ENCODE peak calls at places on chromosomes 12 and 14, in nine cellular contexts. E is activated effector memory CD4-positive, alpha-beta T cell treated with Interleukin-2 at 50 U/mL for 16 hours; Z is NCI-H2081; C is naive thymus-derived CD8-positive, alpha-beta T cell; A is GM23248; X is left kidney; V is fibroblast of the aortic adventitia; S is RWPE1; M is NCI-H2029. P is an unnamed sample.

GRCh38 chr12:75890660-75891059 is 140.9 kb downstream of the PHLDA1 start:
- DNase-seq in S (no peak), E (no peak), Z (no peak), V (no peak), C (no peak), M (no peak), X (no peak), A (no peak), P (no peak)

GRCh38 chr12:27616356-27617150 is 79.7 kb upstream of the REP15 start:
- DNase-seq in E (no peak), Z (no peak), X (no peak), C (no peak), M (no peak), S (no peak), A (peak), V (no peak), P (no peak)

GRCh38 chr14:104085032-104085888 is at the start of gene ASPG:
- DNase-seq in S (peak), M (no peak), X (peak), V (no peak), C (peak), A (no peak), Z (no peak), E (no peak), P (no peak)

GRCh38 chr14:104342435-104343293 is 204.3 kb downstream of the KIF26A start:
- DNase-seq in Z (no peak), M (no peak), S (no peak), C (peak), A (no peak), V (no peak), X (peak), E (no peak), P (no peak)

GRCh38 chr12:53625373-53625945 is 723 bp downstream of the ATF7 start:
- DNase-seq in X (no peak), S (no peak), V (no peak), C (no peak), E (no peak), Z (no peak), A (no peak), M (no peak), P (no peak)

GRCh38 chr12:85765443-85765842 is 70.8 kb downstream of the RASSF9 start:
- DNase-seq in S (no peak), Z (peak), M (peak), X (no peak), C (no peak), E (no peak), A (no peak), V (no peak), P (no peak)

GRCh38 chr12:28800129-28800528 is 348.9 kb upstream of the FAR2 start:
- DNase-seq in C (no peak), Z (no peak), V (no peak), A (no peak), M (no peak), E (no peak), X (no peak), S (no peak), P (no peak)

GRCh38 chr12:69042557-69042956 is 109.6 kb upstream of the CPM start:
- DNase-seq in C (no peak), Z (no peak), M (no peak), V (no peak), X (no peak), A (no peak), E (no peak), S (no peak), P (no peak)

GRCh38 chr14:88168498-88169165 is 154.4 kb downstream of the KCNK10 start:
- DNase-seq in A (peak), C (peak), X (peak), M (no peak), E (peak), V (peak), S (no peak), Z (peak), P (peak)

GRCh38 chr12:39846971-39847661 is 227.5 kb upstream of the ABCD2 start:
- DNase-seq in S (no peak), Z (no peak), A (peak), M (no peak), C (no peak), E (no peak), X (peak), V (peak), P (no peak)

GRCh38 chr12:110919720-110920119 is 659 bp downstream of the MYL2 start:
- DNase-seq in V (no peak), S (no peak), Z (no peak), C (no peak), E (no peak), X (no peak), A (no peak), M (no peak), P (no peak)

GRCh38 chr12:46401703-46402102 is 29.1 kb upstream of the SLC38A2 start:
- DNase-seq in V (peak), A (peak), S (no peak), M (no peak), E (no peak), Z (no peak), C (no peak), X (peak), P (no peak)

GRCh38 chr12:56257491-56258067 is 605 bp downstream of the ANKRD52 start:
- DNase-seq in C (no peak), S (peak), V (peak), Z (peak), X (peak), E (no peak), A (peak), M (no peak), P (peak)

GRCh38 chr14:91889477-91890211 is 22.3 kb upstream of the TC2N start:
- DNase-seq in S (no peak), C (no peak), E (no peak), V (no peak), M (peak), Z (peak), X (no peak), A (no peak), P (peak)

GRCh38 chr12:121949643-121950397 is 31.4 kb downstream of the CFAP251 start:
- DNase-seq in E (no peak), S (peak), V (peak), Z (no peak), C (no peak), A (peak), M (no peak), X (no peak), P (no peak)

GRCh38 chr14:92460541-92460915 is 53.1 kb upstream of the RIN3 start:
- DNase-seq in C (no peak), X (no peak), M (no peak), E (no peak), V (no peak), Z (no peak), A (no peak), S (no peak), P (no peak)

GRCh38 chr12:120119395-120119973 is 2.9 kb upstream of the RAB35 start:
- DNase-seq in V (peak), M (no peak), E (no peak), C (no peak), X (no peak), S (no peak), Z (no peak), A (peak), P (no peak)

GRCh38 chr14:94313991-94314655 is 9.0 kb downstream of the SERPINA6 start:
- DNase-seq in M (no peak), V (peak), C (no peak), A (peak), S (no peak), E (no peak), X (no peak), Z (no peak), P (no peak)

GRCh38 chr12:58504539-58504938 is 415.8 kb downstream of the LRIG3 start:
- DNase-seq in Z (no peak), A (peak), X (no peak), V (no peak), S (peak), C (no peak), M (no peak), E (no peak), P (no peak)

GRCh38 chr12:69131073-69131472 is 108.3 kb upstream of the CPSF6 start:
- DNase-seq in Z (no peak), A (no peak), S (no peak), X (no peak), V (no peak), C (no peak), E (no peak), M (no peak), P (no peak)

GRCh38 chr12:111313833-111314259 is 55.0 kb downstream of the PHETA1 start:
- DNase-seq in M (peak), E (peak), S (peak), C (peak), V (peak), Z (peak), X (peak), A (peak), P (peak)

GRCh38 chr12:64172143-64172970 is 49.7 kb downstream of the KICS2 start:
- DNase-seq in Z (no peak), M (no peak), S (no peak), C (no peak), V (no peak), A (peak), X (no peak), E (no peak), P (no peak)

GRCh38 chr12:126936181-126936851 is 1330.7 kb upstream of the TMEM132C start:
- DNase-seq in X (no peak), E (no peak), S (no peak), C (no peak), A (peak), V (no peak), Z (no peak), M (no peak), P (peak)

GRCh38 chr12:108634225-108634795 is 616 bp upstream of the SELPLG start:
- DNase-seq in C (no peak), M (no peak), E (peak), A (no peak), Z (no peak), X (no peak), S (no peak), V (no peak), P (no peak)

GRCh38 chr12:41496009-41496408 is 307.9 kb downstream of the PDZRN4 start:
- DNase-seq in M (no peak), V (no peak), Z (no peak), A (no peak), E (no peak), S (no peak), X (no peak), C (no peak), P (no peak)

GRCh38 chr14:21203470-21204166 is 47.8 kb upstream of the OR5AU1 start:
- DNase-seq in Z (no peak), E (no peak), V (no peak), M (no peak), C (no peak), S (no peak), X (no peak), A (no peak), P (no peak)

GRCh38 chr14:20934148-20934762 is 21.0 kb upstream of the RNASE2 start:
- DNase-seq in A (peak), M (no peak), S (no peak), C (no peak), E (no peak), V (peak), X (peak), Z (no peak), P (peak)

GRCh38 chr12:31591308-31591901 is 469 bp upstream of the DENND5B start:
- DNase-seq in C (no peak), Z (no peak), E (no peak), M (no peak), A (peak), V (peak), X (peak), S (peak), P (peak)

P was measured in cerebellar cortex.